ENCODE peak calls at places on chromosomes 16 and 17, in ten cellular contexts. N is putamen; M is CD8-positive, alpha-beta T cell; C is H54; K is AG08395; W is NCI-H1436; T is omental fat pad; B is memory B cell; O is effector memory CD4-positive, alpha-beta T cell; J is cerebellum. I is an unnamed sample.

GRCh38 chr16:30145692-30146091 is 22.7 kb upstream of the MAPK3 start:
- DNase-seq in N (no peak), M (no peak), C (no peak), K (no peak), W (no peak), T (no peak), B (no peak), O (no peak), J (no peak), I (no peak)

GRCh38 chr16:26787924-26788323 is 278.8 kb upstream of the C16orf82 start:
- DNase-seq in N (no peak), M (no peak), C (no peak), K (no peak), W (no peak), T (no peak), B (no peak), O (no peak), J (no peak), I (no peak)

GRCh38 chr16:76201385-76201784 is 75.8 kb upstream of the CNTNAP4 start:
- DNase-seq in N (no peak), M (no peak), C (no peak), K (no peak), W (no peak), T (no peak), B (no peak), O (no peak), J (no peak), I (no peak)

GRCh38 chr16:69823831-69824563 is 61.9 kb downstream of the WWP2 start:
- DNase-seq in N (no peak), M (no peak), C (no peak), K (no peak), W (no peak), T (no peak), B (peak), O (no peak), J (no peak), I (no peak)

GRCh38 chr17:62675260-62675659 is 47.8 kb downstream of the MRC2 start:
- DNase-seq in N (peak), M (no peak), C (no peak), K (peak), W (no peak), T (no peak), B (no peak), O (no peak), J (peak), I (no peak)

GRCh38 chr17:8147141-8147804 is 4.9 kb downstream of the PER1 start:
- DNase-seq in N (no peak), M (no peak), C (no peak), K (no peak), W (no peak), T (no peak), B (no peak), O (no peak), J (no peak), I (no peak)

GRCh38 chr17:34623856-34624766 is 44.7 kb downstream of the TMEM132E start:
- DNase-seq in N (no peak), M (no peak), C (no peak), K (no peak), W (peak), T (no peak), B (no peak), O (no peak), J (no peak), I (no peak)

GRCh38 chr16:78439646-78440045 is 340.2 kb downstream of the WWOX start:
- DNase-seq in N (no peak), M (no peak), C (no peak), K (no peak), W (no peak), T (no peak), B (no peak), O (no peak), J (no peak), I (no peak)

GRCh38 chr16:35176449-35176848 is 1717.0 kb downstream of the TP53TG3F start:
- DNase-seq in N (no peak), M (no peak), C (no peak), K (no peak), W (no peak), T (no peak), B (no peak), O (no peak), J (no peak), I (no peak)

GRCh38 chr17:40065771-40066510 is 3.2 kb downstream of the THRA start:
- DNase-seq in N (no peak), M (no peak), C (no peak), K (no peak), W (no peak), T (no peak), B (no peak), O (no peak), J (no peak), I (no peak)